ENCODE peak calls at places on chromosomes 6 and 20, in nine cellular contexts. Q is ovary, N is AG04450, Z is fibroblast of villous mesenchyme, T is mesothelial cell of epicardium, R is foreskin fibroblast, F is brain microvascular endothelial cell, M is HepG2, A is heart right ventricle. C is an unnamed sample.
A peak's percentile ranks its signal among the peaks of the same experiment; 100 is the strongest.

GRCh38 chr6:32947552-32948465 is 5.1 kb downstream of the HLA-DMA start:
- DNase-seq in Q (no peak), N (no peak), Z (peak; percentile 36), T (no peak), R (peak; percentile 62), F (peak; percentile 16), M (peak; percentile 58), A (no peak), C (peak; percentile 67)

GRCh38 chr20:38581013-38581412 is at the start of gene ADIG:
- DNase-seq in Q (no peak), N (no peak), Z (no peak), T (no peak), R (peak; percentile 14), F (no peak), M (peak; percentile 44), A (peak; percentile 40), C (no peak)

GRCh38 chr20:47855799-47856198 is 70.5 kb upstream of the SULF2 start:
- DNase-seq in Q (no peak), N (no peak), Z (no peak), T (no peak), R (no peak), F (no peak), M (no peak), A (no peak), C (no peak)

GRCh38 chr6:6841571-6841970 is 253.1 kb downstream of the LY86 start:
- DNase-seq in Q (no peak), N (no peak), Z (no peak), T (no peak), R (no peak), F (no peak), M (no peak), A (no peak), C (no peak)

GRCh38 chr6:143180860-143181259 is 120.2 kb downstream of the AIG1 start:
- DNase-seq in Q (no peak), N (no peak), Z (no peak), T (no peak), R (peak; percentile 51), F (peak; percentile 45), M (no peak), A (no peak), C (no peak)

GRCh38 chr20:59825944-59826759 is 107.3 kb downstream of the SYCP2 start:
- DNase-seq in Q (no peak), N (no peak), Z (no peak), T (no peak), R (no peak), F (no peak), M (no peak), A (no peak), C (no peak)

GRCh38 chr20:43831496-43832065 is 83.1 kb upstream of the TOX2 start:
- DNase-seq in Q (no peak), N (no peak), Z (no peak), T (no peak), R (no peak), F (no peak), M (no peak), A (no peak), C (no peak)

GRCh38 chr6:160139420-160139851 is 17.8 kb downstream of the SLC22A1 start:
- DNase-seq in Q (peak; percentile 66), N (peak; percentile 74), Z (peak; percentile 83), T (no peak), R (peak; percentile 93), F (peak; percentile 59), M (no peak), A (no peak), C (no peak)

GRCh38 chr6:47229255-47229654 is 80.5 kb downstream of the TNFRSF21 start:
- DNase-seq in Q (no peak), N (no peak), Z (no peak), T (no peak), R (no peak), F (no peak), M (no peak), A (no peak), C (no peak)

GRCh38 chr6:162306616-162307015 is 420.9 kb downstream of the PRKN start:
- DNase-seq in Q (no peak), N (no peak), Z (no peak), T (no peak), R (no peak), F (no peak), M (no peak), A (no peak), C (no peak)

GRCh38 chr6:14727494-14728395 is 518.1 kb upstream of the JARID2 start:
- DNase-seq in Q (no peak), N (no peak), Z (peak; percentile 93), T (no peak), R (peak; percentile 31), F (no peak), M (no peak), A (no peak), C (no peak)

GRCh38 chr20:45948742-45949541 is 14.5 kb downstream of the PCIF1 start:
- DNase-seq in Q (no peak), N (no peak), Z (no peak), T (no peak), R (peak; percentile 47), F (no peak), M (no peak), A (no peak), C (no peak)

GRCh38 chr6:2854394-2854982 is 12.8 kb upstream of the SERPINB1 start:
- DNase-seq in Q (no peak), N (no peak), Z (peak; percentile 81), T (no peak), R (no peak), F (peak; percentile 65), M (no peak), A (no peak), C (no peak)

GRCh38 chr6:168404560-168404959 is 36.4 kb upstream of the SMOC2 start:
- DNase-seq in Q (no peak), N (no peak), Z (no peak), T (no peak), R (no peak), F (no peak), M (no peak), A (no peak), C (no peak)

GRCh38 chr6:143449731-143450452 is 603 bp downstream of the ADAT2 start:
- DNase-seq in Q (no peak), N (no peak), Z (peak; percentile 19), T (no peak), R (peak; percentile 61), F (peak; percentile 45), M (peak; percentile 54), A (peak; percentile 12), C (no peak)

GRCh38 chr6:64301307-64302236 is 666.0 kb downstream of the PHF3 start:
- DNase-seq in Q (no peak), N (no peak), Z (no peak), T (no peak), R (no peak), F (no peak), M (peak; percentile 91), A (no peak), C (no peak)

GRCh38 chr6:166446567-166447065 is 63.9 kb upstream of the MPC1 start:
- DNase-seq in Q (no peak), N (no peak), Z (no peak), T (no peak), R (no peak), F (no peak), M (no peak), A (no peak), C (no peak)

GRCh38 chr6:159754401-159754800 is 7.4 kb upstream of the ACAT2 start:
- DNase-seq in Q (no peak), N (no peak), Z (no peak), T (no peak), R (no peak), F (no peak), M (no peak), A (no peak), C (no peak)

GRCh38 chr6:42021847-42022754 is 28.2 kb upstream of the TAF8 start:
- DNase-seq in Q (no peak), N (no peak), Z (no peak), T (no peak), R (peak; percentile 55), F (no peak), M (no peak), A (no peak), C (no peak)

GRCh38 chr20:39829255-39829654 is 859.8 kb downstream of the MAFB start:
- DNase-seq in Q (no peak), N (no peak), Z (peak; percentile 28), T (no peak), R (peak; percentile 49), F (no peak), M (no peak), A (peak; percentile 11), C (no peak)

DNA sequence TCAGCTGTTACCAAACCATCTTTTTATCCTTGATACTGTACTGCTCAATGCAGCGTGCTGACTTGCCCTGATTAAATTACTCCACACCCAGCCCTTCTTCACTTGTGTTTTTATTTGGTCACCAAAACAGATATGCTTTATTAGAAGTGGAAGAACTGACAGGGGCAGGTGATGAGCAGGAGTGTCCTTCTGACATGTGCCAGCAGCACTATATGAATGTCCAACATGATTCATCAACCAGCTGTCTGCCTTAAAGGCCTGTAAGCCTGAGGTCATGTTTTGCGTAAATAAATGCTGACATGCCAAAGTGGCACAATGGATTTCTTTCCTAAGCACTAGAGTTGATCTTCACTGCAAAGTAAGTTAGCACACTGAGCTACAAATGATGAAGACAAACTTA is 15.4 kb downstream of the POPDC3 start:
- DNase-seq in Q (no peak), N (no peak), Z (peak; percentile 36), T (no peak), R (peak; percentile 68), F (peak; percentile 11), M (no peak), A (peak; percentile 7), C (no peak)
- TF ChIP-seq CTCF in Q (no peak), N (no peak), Z (no peak), T (no peak), R (no peak), F (no peak), M (no peak), A (no peak), C (no peak)

GRCh38 chr6:12844284-12845223 is 128.0 kb downstream of the PHACTR1 start:
- DNase-seq in Q (no peak), N (no peak), Z (peak; percentile 22), T (no peak), R (peak; percentile 55), F (peak; percentile 3), M (peak; percentile 20), A (no peak), C (no peak)
- TF ChIP-seq CTCF in Q (no peak), N (peak; percentile 52), Z (peak; percentile 62), T (peak; percentile 83), R (peak; percentile 60), F (peak; percentile 68), M (peak; percentile 47), A (peak; percentile 62), C (peak; percentile 81)

DNA sequence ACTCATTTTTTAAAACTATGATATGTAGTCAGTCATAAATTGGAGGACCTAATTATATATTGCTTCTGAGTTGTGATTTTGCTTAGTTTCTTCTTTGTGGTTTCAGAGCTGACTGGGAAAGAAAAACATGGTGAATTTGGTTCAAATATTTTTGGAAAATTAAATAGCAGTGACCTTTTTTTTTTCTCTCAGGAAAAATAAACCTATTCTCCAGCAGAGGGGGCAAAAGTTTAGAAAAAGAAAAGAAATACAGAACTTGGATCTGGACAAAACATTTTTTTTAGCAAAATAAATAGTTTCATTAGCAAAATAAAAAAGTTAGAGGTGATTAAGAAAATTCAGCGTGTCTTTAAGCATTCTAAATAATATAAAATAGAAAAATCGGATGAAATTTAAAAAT is 10.2 kb downstream of the COL10A1 start:
- DNase-seq in Q (no peak), N (no peak), Z (no peak), T (no peak), R (peak; percentile 28), F (no peak), M (no peak), A (no peak), C (no peak)
- TF ChIP-seq CTCF in Q (no peak), N (peak; percentile 54), Z (peak; percentile 48), T (peak; percentile 74), R (peak; percentile 31), F (no peak), M (no peak), A (peak; percentile 46), C (peak; percentile 58)

GRCh38 chr20:34402461-34402860 is 39.4 kb downstream of the ITCH start:
- DNase-seq in Q (no peak), N (no peak), Z (peak; percentile 27), T (no peak), R (no peak), F (no peak), M (no peak), A (no peak), C (no peak)
- TF ChIP-seq CTCF in Q (no peak), N (no peak), Z (no peak), T (no peak), R (no peak), F (no peak), M (no peak), A (no peak), C (no peak)